ENCODE peak calls at places on chromosomes 6 and 20, in eight cellular contexts. S is hepatocyte, M is neuronal stem cell, V is lower lobe of right lung, P is GM23248, Z is spleen, W is thoracic aorta, J is A673. I is an unnamed sample. For H3K4me1 and H3K36me3, the result is how much of the 10 kb centered on the place peaks cover.

GRCh38 chr6:129440691-129441090 is 269.3 kb downstream of the ARHGAP18 start:
- DNase-seq in S (peak), M (peak), V (no peak), P (no peak), Z (no peak), W (no peak), J (peak), I (no peak)

GRCh38 chr6:25057121-25057520 is 121.4 kb upstream of the RIPOR2 start:
- DNase-seq in S (no peak), M (no peak), V (no peak), P (no peak), Z (no peak), W (no peak), J (no peak), I (no peak)

GRCh38 chr6:169825558-169826225 is 74.3 kb downstream of the ERMARD start:
- DNase-seq in S (no peak), M (no peak), V (no peak), P (no peak), Z (peak), W (no peak), J (no peak), I (no peak)

GRCh38 chr6:6434151-6434550 is 113.7 kb upstream of the F13A1 start:
- DNase-seq in S (no peak), M (no peak), V (no peak), P (no peak), Z (no peak), W (no peak), J (no peak), I (no peak)

GRCh38 chr6:6742535-6742934 is 154.0 kb downstream of the LY86 start:
- DNase-seq in S (no peak), M (no peak), V (no peak), P (no peak), Z (no peak), W (no peak), J (no peak), I (no peak)

GRCh38 chr6:144214622-144215401 is 64.5 kb downstream of the STX11 start:
- DNase-seq in S (no peak), M (no peak), V (peak), P (no peak), Z (peak), W (no peak), J (no peak), I (no peak)

GRCh38 chr6:109351231-109352132 is 30.8 kb downstream of the CD164 start:
- DNase-seq in S (no peak), M (no peak), V (no peak), P (peak), Z (no peak), W (no peak), J (no peak), I (no peak)

GRCh38 chr6:90253631-90254030 is 43.0 kb downstream of the BACH2 start:
- DNase-seq in S (no peak), M (no peak), V (no peak), P (no peak), Z (no peak), W (no peak), J (no peak), I (no peak)

GRCh38 chr6:128350416-128351254 is 169.8 kb downstream of the PTPRK start:
- DNase-seq in S (peak), M (no peak), V (no peak), P (peak), Z (no peak), W (no peak), J (no peak), I (no peak)

DNA sequence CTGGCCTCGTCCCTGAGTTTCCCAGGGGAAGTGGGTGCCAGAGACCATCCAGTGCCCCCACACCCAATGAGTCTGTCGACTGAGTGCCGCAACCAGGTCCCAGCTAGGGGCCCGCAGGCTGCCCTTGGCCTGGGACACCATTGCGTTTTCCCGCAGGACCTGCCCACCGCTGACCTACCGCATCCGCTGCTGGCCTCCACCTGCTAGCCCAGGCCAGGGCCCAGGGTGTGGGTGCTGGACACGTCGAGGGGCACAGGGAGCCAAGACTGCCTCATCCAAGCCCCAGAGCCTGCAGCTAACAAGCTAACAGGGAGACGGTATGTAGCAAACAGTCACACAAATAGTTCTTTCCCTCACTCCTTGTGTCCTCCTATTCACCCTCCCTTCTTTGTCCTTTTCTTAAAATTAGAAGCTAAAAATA is 97.7 kb downstream of the TMEM242 start:
- DNase-seq in S (no peak), M (no peak), V (no peak), P (peak), Z (peak), W (no peak), J (no peak), I (no peak)
- H3K27ac ChIP-seq in S (peak), M (no peak), V (peak), P (peak), Z (peak), W (peak), J (no peak), I (no peak)

GRCh38 chr20:62622877-62623487 is 19.3 kb upstream of the SLCO4A1 start:
- DNase-seq in S (no peak), M (no peak), V (no peak), P (peak), Z (peak), W (no peak), J (no peak), I (no peak)
- H3K4me1 ChIP-seq in S (under half), M (under half), V (half or more), P (under half), Z (half or more), W (under half), J (under half), I (under half)

GRCh38 chr6:150890346-150890745 is 24.8 kb downstream of the MTHFD1L start:
- DNase-seq in S (no peak), M (no peak), V (no peak), P (no peak), Z (no peak), W (no peak), J (no peak), I (no peak)
- H3K36me3 ChIP-seq in S (under half), M (half or more), V (under half), P (half or more), Z (under half), W (under half), J (under half), I (under half)

DNA sequence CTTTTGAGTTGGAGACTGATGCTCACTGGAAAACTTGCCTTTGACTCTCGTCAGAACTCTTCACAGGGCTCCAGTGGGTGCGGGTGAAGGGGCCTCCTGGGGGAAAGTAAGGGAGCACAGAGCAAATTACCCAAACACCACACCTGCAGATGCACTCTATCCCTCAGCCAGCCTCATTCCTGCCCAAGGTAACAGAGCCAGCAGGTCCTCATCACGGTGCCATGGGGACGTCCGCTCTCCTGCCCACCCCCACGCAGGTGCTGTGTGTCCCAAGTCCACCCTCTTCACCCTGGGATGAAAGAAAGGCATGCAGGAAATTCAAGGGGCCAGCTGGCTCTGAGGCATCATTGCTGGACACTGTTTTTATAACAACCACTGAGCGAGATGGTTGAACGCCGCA is 269.0 kb downstream of the SMOC2 start:
- DNase-seq in S (no peak), M (no peak), V (no peak), P (no peak), Z (no peak), W (no peak), J (no peak), I (no peak)
- H3K27ac ChIP-seq in S (no peak), M (no peak), V (no peak), P (no peak), Z (no peak), W (no peak), J (no peak), I (no peak)

GRCh38 chr6:167146173-167146572 is 11.6 kb downstream of the GPR31 start:
- DNase-seq in S (no peak), M (no peak), V (no peak), P (no peak), Z (no peak), W (no peak), J (no peak), I (no peak)
- H3K4me1 ChIP-seq in S (under half), M (under half), V (under half), P (under half), Z (under half), W (under half), J (under half), I (under half)

I was measured in effector memory CD4-positive, alpha-beta T cell.